ENCODE peak calls at places on chromosomes 16 and 17, in six cellular contexts. H, N, L, U, A and R are unnamed samples.

GRCh38 chr16:61909074-61909473 is 127.2 kb downstream of the CDH8 start:
- DNase-seq in H (no peak), N (no peak), L (no peak), U (no peak), A (no peak), R (no peak)

GRCh38 chr17:63704259-63704576 is 4.3 kb upstream of the LIMD2 start:
- DNase-seq in H (no peak), N (no peak), L (no peak), U (no peak), A (no peak), R (no peak)

GRCh38 chr16:73054732-73055481 is 7.0 kb upstream of the ZFHX3 start:
- DNase-seq in H (no peak), N (no peak), L (no peak), U (peak), A (no peak), R (peak)

GRCh38 chr16:48125888-48126287 is 29.9 kb downstream of the ABCC12 start:
- DNase-seq in H (no peak), N (no peak), L (no peak), U (no peak), A (no peak), R (peak)

GRCh38 chr17:4004517-4005295 is 40.5 kb upstream of the ATP2A3 start:
- DNase-seq in H (peak), N (peak), L (peak), U (no peak), A (peak), R (peak)

GRCh38 chr17:28306954-28307401 is 12.0 kb upstream of the TMEM97 start:
- DNase-seq in H (no peak), N (no peak), L (no peak), U (no peak), A (no peak), R (no peak)

GRCh38 chr16:68503334-68503733 is 35.8 kb upstream of the ZFP90 start:
- DNase-seq in H (no peak), N (no peak), L (no peak), U (peak), A (no peak), R (peak)

GRCh38 chr16:11315499-11315898 is 29.8 kb upstream of the RMI2 start:
- DNase-seq in H (no peak), N (no peak), L (peak), U (peak), A (no peak), R (peak)

GRCh38 chr17:12727881-12728280 is 61.4 kb upstream of the ARHGAP44 start:
- DNase-seq in H (no peak), N (no peak), L (no peak), U (peak), A (no peak), R (peak)

GRCh38 chr16:30984669-30985400 is at the start of gene HSD3B7:
- DNase-seq in H (peak), N (peak), L (peak), U (peak), A (peak), R (peak)

GRCh38 chr16:65772134-65772732 is 594.3 kb upstream of the CDH5 start:
- DNase-seq in H (no peak), N (no peak), L (no peak), U (no peak), A (no peak), R (no peak)

GRCh38 chr16:29719063-29719462 is 26.7 kb downstream of the C16orf54 start:
- DNase-seq in H (no peak), N (no peak), L (no peak), U (no peak), A (no peak), R (no peak)

GRCh38 chr16:67922221-67922620 is 9.4 kb downstream of the CTRL start:
- DNase-seq in H (no peak), N (no peak), L (no peak), U (no peak), A (no peak), R (no peak)

GRCh38 chr17:80389011-80389995 is 25.7 kb upstream of the ENDOV start:
- DNase-seq in H (no peak), N (no peak), L (no peak), U (no peak), A (no peak), R (no peak)

GRCh38 chr16:1357906-1358566 is 6.3 kb downstream of the GNPTG start:
- DNase-seq in H (no peak), N (no peak), L (no peak), U (no peak), A (no peak), R (no peak)